ENCODE peak calls at places on chromosomes 12 and 14, in seven cellular contexts. P is CD4-positive, alpha-beta T cell; E is tibial nerve; T is foreskin fibroblast; W is WERI-Rb-1; D is progenitor cell of endocrine pancreas; A is suprapubic skin. V is an unnamed sample.

GRCh38 chr14:54348001-54348611 is 48.7 kb upstream of the CDKN3 start:
- DNase-seq in W (peak; percentile 15), D (no peak), P (no peak), T (peak; percentile 30), A (no peak), E (no peak), V (no peak)

GRCh38 chr14:37585971-37586759 is 8.9 kb downstream of the FOXA1 start:
- DNase-seq in P (no peak), A (no peak), W (no peak), D (no peak), T (no peak), E (no peak), V (no peak)

GRCh38 chr12:28884861-28885260 is 264.2 kb upstream of the FAR2 start:
- DNase-seq in T (peak; percentile 29), W (no peak), E (no peak), D (no peak), P (no peak), A (no peak), V (no peak)

GRCh38 chr12:131287938-131288797 is 334.5 kb downstream of the ADGRD1 start:
- DNase-seq in W (no peak), T (no peak), A (peak; percentile 57), E (no peak), P (no peak), D (peak; percentile 4), V (no peak)

GRCh38 chr12:121223283-121223946 is 13.5 kb downstream of the P2RX4 start:
- DNase-seq in D (no peak), A (no peak), P (peak; percentile 34), T (no peak), E (no peak), W (peak; percentile 41), V (no peak)

GRCh38 chr14:26846388-26846787 is 248.6 kb upstream of the NOVA1 start:
- DNase-seq in T (no peak), A (no peak), P (no peak), E (no peak), D (no peak), W (no peak), V (no peak)

GRCh38 chr12:69157023-69157655 is 82.2 kb upstream of the CPSF6 start:
- DNase-seq in D (peak; percentile 76), A (peak; percentile 86), T (peak; percentile 62), P (peak; percentile 82), W (peak; percentile 83), E (peak; percentile 67), V (peak; percentile 89)

GRCh38 chr14:76133103-76133502 is 18.6 kb upstream of the GPATCH2L start:
- DNase-seq in P (no peak), W (no peak), A (no peak), D (peak; percentile 39), T (peak; percentile 13), E (no peak), V (no peak)

GRCh38 chr12:56517854-56518253 is 3.8 kb upstream of the RBMS2 start:
- DNase-seq in E (no peak), P (no peak), D (no peak), T (no peak), A (no peak), W (no peak), V (no peak)

GRCh38 chr12:754871-755562 is 2.6 kb downstream of the WNK1 start:
- DNase-seq in W (no peak), E (no peak), P (no peak), D (no peak), T (peak; percentile 57), A (no peak), V (no peak)

GRCh38 chr12:15562263-15562662 is 226.9 kb downstream of the EPS8 start:
- DNase-seq in E (no peak), D (no peak), P (no peak), T (no peak), A (no peak), W (no peak), V (no peak)

GRCh38 chr14:76376001-76376404 is at the start of gene ESRRB:
- DNase-seq in P (no peak), T (no peak), E (no peak), A (no peak), D (no peak), W (peak; percentile 52), V (no peak)

GRCh38 chr12:14893471-14894250 is 8.0 kb upstream of the MGP start:
- DNase-seq in T (no peak), W (no peak), E (no peak), A (no peak), D (no peak), P (no peak), V (no peak)

GRCh38 chr12:70598467-70599194 is 38.6 kb downstream of the PTPRB start:
- DNase-seq in W (no peak), P (no peak), D (no peak), T (no peak), A (no peak), E (no peak), V (no peak)

GRCh38 chr12:27491226-27491625 is 32.8 kb upstream of the PPFIBP1 start:
- DNase-seq in E (no peak), P (no peak), A (no peak), D (no peak), T (no peak), W (no peak), V (no peak)

GRCh38 chr12:58529897-58530296 is 390.4 kb downstream of the LRIG3 start:
- DNase-seq in T (peak; percentile 91), W (no peak), D (no peak), A (no peak), P (no peak), E (no peak), V (no peak)

GRCh38 chr14:73263606-73264005 is 26.3 kb downstream of the PAPLN start:
- DNase-seq in D (no peak), P (no peak), A (no peak), W (no peak), T (no peak), E (no peak), V (no peak)

GRCh38 chr12:13941258-13942249 is 39.8 kb downstream of the GRIN2B start:
- DNase-seq in T (peak; percentile 2), A (no peak), P (no peak), E (no peak), D (peak; percentile 54), W (peak; percentile 70), V (peak; percentile 52)

GRCh38 chr14:95897280-95897679 is 20.6 kb downstream of the TUNAR start:
- DNase-seq in D (no peak), E (no peak), W (no peak), T (no peak), A (no peak), P (no peak), V (no peak)

GRCh38 chr14:95896628-95897027 is 20.0 kb downstream of the TUNAR start:
- DNase-seq in T (no peak), W (no peak), A (no peak), D (no peak), P (no peak), E (no peak), V (no peak)

GRCh38 chr14:95891742-95892141 is 15.1 kb downstream of the TUNAR start:
- DNase-seq in E (no peak), W (no peak), D (no peak), T (peak; percentile 24), A (no peak), P (no peak), V (no peak)

GRCh38 chr14:95892142-95892541 is 15.5 kb downstream of the TUNAR start:
- DNase-seq in T (no peak), W (no peak), P (no peak), D (no peak), E (no peak), A (no peak), V (no peak)

GRCh38 chr14:95895720-95896119 is 19.1 kb downstream of the TUNAR start:
- DNase-seq in A (no peak), T (no peak), P (no peak), D (no peak), E (no peak), W (peak; percentile 75), V (no peak)
- TF ChIP-seq CTCF in A (no peak), T (peak; percentile 12), P (peak; percentile 21), D (peak; percentile 70), E (no peak), W (peak; percentile 81), V (no peak)

GRCh38 chr12:106173442-106173841 is 34.7 kb upstream of the NUAK1 start:
- DNase-seq in W (no peak), A (no peak), P (no peak), T (no peak), D (no peak), E (no peak), V (no peak)

GRCh38 chr12:106174876-106175275 is 36.1 kb upstream of the NUAK1 start:
- DNase-seq in P (no peak), D (no peak), A (no peak), E (no peak), T (no peak), W (no peak), V (no peak)

GRCh38 chr12:106170285-106170684 is 31.5 kb upstream of the NUAK1 start:
- DNase-seq in T (peak; percentile 69), A (no peak), E (no peak), D (no peak), W (no peak), P (no peak), V (no peak)

GRCh38 chr12:106171117-106171750 is 32.5 kb upstream of the NUAK1 start:
- DNase-seq in P (no peak), D (no peak), W (no peak), T (no peak), A (no peak), E (no peak), V (no peak)
- TF ChIP-seq CTCF in P (no peak), D (no peak), W (no peak), T (no peak), A (no peak), E (no peak), V (no peak)

DNA sequence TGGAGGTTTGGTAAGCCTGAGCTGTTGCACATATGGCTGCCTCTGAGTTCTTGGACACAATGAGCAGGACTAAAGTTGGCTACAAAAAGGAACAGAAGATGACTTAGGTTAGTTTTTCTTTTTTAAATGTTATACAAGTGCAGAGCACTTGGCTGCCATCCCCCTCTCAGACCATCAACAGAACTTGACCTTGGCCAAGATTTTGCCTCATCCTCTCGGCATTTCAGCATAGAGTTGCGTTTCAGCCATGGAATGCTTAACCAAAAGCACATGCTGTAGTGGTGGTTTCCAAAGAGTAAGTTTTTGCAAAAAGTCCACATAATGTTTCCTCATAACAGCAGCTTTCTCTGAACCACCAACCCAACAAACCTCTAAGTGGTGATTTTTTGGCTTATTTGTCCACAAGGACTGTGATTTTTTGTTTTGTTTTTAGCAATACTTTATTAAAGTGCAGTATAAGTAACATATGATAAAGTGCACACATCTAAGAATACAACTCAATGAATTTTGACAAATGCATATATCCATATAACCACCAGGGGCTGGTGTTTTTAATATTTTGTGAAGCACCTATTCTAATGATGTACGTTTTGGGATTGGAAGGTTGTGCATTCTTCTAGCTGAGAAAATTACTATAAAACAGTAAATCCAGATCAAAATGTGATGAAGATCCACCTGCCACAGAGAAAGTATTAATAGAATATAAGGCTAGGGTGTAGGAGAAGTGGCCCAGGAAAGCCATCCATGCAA is 12.1 kb upstream of the GALNT16 start:
- DNase-seq in A (no peak), D (no peak), T (peak; percentile 93), W (no peak), P (no peak), E (peak; percentile 49), V (no peak)
- TF ChIP-seq CTCF in A (no peak), D (peak; percentile 40), T (peak; percentile 37), W (no peak), P (no peak), E (no peak), V (no peak)

DNA sequence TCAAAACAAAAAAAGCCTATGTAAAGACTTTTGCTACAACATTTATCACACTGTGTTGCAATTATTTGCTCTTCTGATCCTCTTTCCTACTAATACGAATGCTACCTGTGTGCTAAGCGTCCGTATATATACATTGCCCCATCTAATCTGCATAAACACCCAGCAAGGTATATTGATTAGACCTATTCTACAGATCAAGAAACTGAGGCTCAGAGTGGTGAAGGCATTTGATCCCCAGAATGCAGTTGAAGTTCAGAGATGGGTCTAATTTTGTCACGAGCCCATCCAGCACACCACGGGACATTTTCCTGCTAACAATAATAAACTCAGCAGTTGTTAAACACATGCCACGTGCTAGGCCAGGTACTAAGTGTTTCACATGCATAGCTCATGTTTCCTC is 25.1 kb upstream of the CORO1C start:
- DNase-seq in P (no peak), A (no peak), W (no peak), D (no peak), E (no peak), T (no peak), V (no peak)
- TF ChIP-seq CTCF in P (no peak), A (no peak), W (no peak), D (no peak), E (no peak), T (no peak), V (no peak)